ENCODE peak calls at places on chromosome 11, in eight cellular contexts. One of them, this sample, is unnamed.

GRCh38 chr11:126268361-126268707 is 361 bp downstream of the SRPRA start:
- DNase-seq in M059J: no peak
- DNase-seq in heart right ventricle: no peak
- DNase-seq in tibial nerve: no peak
- DNase-seq in activated CD4-positive, alpha-beta T cell treated with anti-CD3 and anti-CD28 coated beads, Interleukin-2, amount 50 U/mL, for 24 hours: no peak
- DNase-seq in amniotic stem cell: no peak
- DNase-seq in IMR-90: no peak
- DNase-seq in stimulated activated naive CD8-positive, alpha-beta T cell treated with anti-CD3 and anti-CD28 coated beads, Interleukin-15, Interleukin-2, amounts not matched to agents 100 U/mL and 50 U/mL, for 24 hours: no peak
- DNase-seq in this sample: no peak

GRCh38 chr11:45473491-45473890 is 187.3 kb upstream of the SYT13 start:
- DNase-seq in M059J: no peak
- DNase-seq in heart right ventricle: no peak
- DNase-seq in tibial nerve: no peak
- DNase-seq in activated CD4-positive, alpha-beta T cell treated with anti-CD3 and anti-CD28 coated beads, Interleukin-2, amount 50 U/mL, for 24 hours: no peak
- DNase-seq in amniotic stem cell: no peak
- DNase-seq in IMR-90: no peak
- DNase-seq in stimulated activated naive CD8-positive, alpha-beta T cell treated with anti-CD3 and anti-CD28 coated beads, Interleukin-15, Interleukin-2, amounts not matched to agents 100 U/mL and 50 U/mL, for 24 hours: no peak
- DNase-seq in this sample: no peak

GRCh38 chr11:84794663-84795443 is 832.3 kb downstream of the DLG2 start:
- DNase-seq in M059J: no peak
- DNase-seq in heart right ventricle: no peak
- DNase-seq in tibial nerve: no peak
- DNase-seq in activated CD4-positive, alpha-beta T cell treated with anti-CD3 and anti-CD28 coated beads, Interleukin-2, amount 50 U/mL, for 24 hours: no peak
- DNase-seq in amniotic stem cell: no peak
- DNase-seq in IMR-90: no peak
- DNase-seq in stimulated activated naive CD8-positive, alpha-beta T cell treated with anti-CD3 and anti-CD28 coated beads, Interleukin-15, Interleukin-2, amounts not matched to agents 100 U/mL and 50 U/mL, for 24 hours: no peak
- DNase-seq in this sample: no peak

GRCh38 chr11:21564813-21565212 is 628.1 kb upstream of the ANO5 start:
- DNase-seq in M059J: peak; percentile 2
- DNase-seq in heart right ventricle: no peak
- DNase-seq in tibial nerve: no peak
- DNase-seq in activated CD4-positive, alpha-beta T cell treated with anti-CD3 and anti-CD28 coated beads, Interleukin-2, amount 50 U/mL, for 24 hours: no peak
- DNase-seq in amniotic stem cell: no peak
- DNase-seq in IMR-90: no peak
- DNase-seq in stimulated activated naive CD8-positive, alpha-beta T cell treated with anti-CD3 and anti-CD28 coated beads, Interleukin-15, Interleukin-2, amounts not matched to agents 100 U/mL and 50 U/mL, for 24 hours: no peak
- DNase-seq in this sample: no peak

GRCh38 chr11:105577645-105578044 is 32.2 kb upstream of the GRIA4 start:
- DNase-seq in M059J: peak; percentile 5
- DNase-seq in heart right ventricle: no peak
- DNase-seq in tibial nerve: no peak
- DNase-seq in activated CD4-positive, alpha-beta T cell treated with anti-CD3 and anti-CD28 coated beads, Interleukin-2, amount 50 U/mL, for 24 hours: no peak
- DNase-seq in amniotic stem cell: no peak
- DNase-seq in IMR-90: peak; percentile 37
- DNase-seq in stimulated activated naive CD8-positive, alpha-beta T cell treated with anti-CD3 and anti-CD28 coated beads, Interleukin-15, Interleukin-2, amounts not matched to agents 100 U/mL and 50 U/mL, for 24 hours: no peak
- DNase-seq in this sample: peak; percentile 25

GRCh38 chr11:124656759-124657627 is 16.5 kb downstream of the SIAE start:
- DNase-seq in M059J: no peak
- DNase-seq in heart right ventricle: no peak
- DNase-seq in tibial nerve: no peak
- DNase-seq in activated CD4-positive, alpha-beta T cell treated with anti-CD3 and anti-CD28 coated beads, Interleukin-2, amount 50 U/mL, for 24 hours: no peak
- DNase-seq in amniotic stem cell: no peak
- DNase-seq in IMR-90: peak; percentile 66
- DNase-seq in stimulated activated naive CD8-positive, alpha-beta T cell treated with anti-CD3 and anti-CD28 coated beads, Interleukin-15, Interleukin-2, amounts not matched to agents 100 U/mL and 50 U/mL, for 24 hours: no peak
- DNase-seq in this sample: no peak

GRCh38 chr11:122743949-122744876 is 88.7 kb downstream of the UBASH3B start:
- DNase-seq in M059J: no peak
- DNase-seq in heart right ventricle: no peak
- DNase-seq in tibial nerve: peak; percentile 29
- DNase-seq in activated CD4-positive, alpha-beta T cell treated with anti-CD3 and anti-CD28 coated beads, Interleukin-2, amount 50 U/mL, for 24 hours: peak; percentile 90
- DNase-seq in amniotic stem cell: no peak
- DNase-seq in IMR-90: no peak
- DNase-seq in stimulated activated naive CD8-positive, alpha-beta T cell treated with anti-CD3 and anti-CD28 coated beads, Interleukin-15, Interleukin-2, amounts not matched to agents 100 U/mL and 50 U/mL, for 24 hours: peak; percentile 84
- DNase-seq in this sample: peak; percentile 34

GRCh38 chr11:44814881-44815592 is 88.3 kb downstream of the TSPAN18 start:
- DNase-seq in M059J: peak; percentile 57
- DNase-seq in heart right ventricle: no peak
- DNase-seq in tibial nerve: no peak
- DNase-seq in activated CD4-positive, alpha-beta T cell treated with anti-CD3 and anti-CD28 coated beads, Interleukin-2, amount 50 U/mL, for 24 hours: no peak
- DNase-seq in amniotic stem cell: no peak
- DNase-seq in IMR-90: peak; percentile 35
- DNase-seq in stimulated activated naive CD8-positive, alpha-beta T cell treated with anti-CD3 and anti-CD28 coated beads, Interleukin-15, Interleukin-2, amounts not matched to agents 100 U/mL and 50 U/mL, for 24 hours: no peak
- DNase-seq in this sample: peak; percentile 21

GRCh38 chr11:35943294-35943693 is 568 bp upstream of the LDLRAD3 start:
- DNase-seq in M059J: no peak
- DNase-seq in heart right ventricle: no peak
- DNase-seq in tibial nerve: no peak
- DNase-seq in activated CD4-positive, alpha-beta T cell treated with anti-CD3 and anti-CD28 coated beads, Interleukin-2, amount 50 U/mL, for 24 hours: no peak
- DNase-seq in amniotic stem cell: no peak
- DNase-seq in IMR-90: no peak
- DNase-seq in stimulated activated naive CD8-positive, alpha-beta T cell treated with anti-CD3 and anti-CD28 coated beads, Interleukin-15, Interleukin-2, amounts not matched to agents 100 U/mL and 50 U/mL, for 24 hours: no peak
- DNase-seq in this sample: no peak

GRCh38 chr11:12526789-12527188 is 147.4 kb upstream of the TEAD1 start:
- DNase-seq in M059J: peak; percentile 68
- DNase-seq in heart right ventricle: no peak
- DNase-seq in tibial nerve: no peak
- DNase-seq in activated CD4-positive, alpha-beta T cell treated with anti-CD3 and anti-CD28 coated beads, Interleukin-2, amount 50 U/mL, for 24 hours: no peak
- DNase-seq in amniotic stem cell: no peak
- DNase-seq in IMR-90: peak; percentile 82
- DNase-seq in stimulated activated naive CD8-positive, alpha-beta T cell treated with anti-CD3 and anti-CD28 coated beads, Interleukin-15, Interleukin-2, amounts not matched to agents 100 U/mL and 50 U/mL, for 24 hours: no peak
- DNase-seq in this sample: peak; percentile 34

GRCh38 chr11:64583296-64584262 is 7.4 kb upstream of the SLC22A12 start:
- DNase-seq in M059J: peak; percentile 29
- DNase-seq in heart right ventricle: no peak
- DNase-seq in tibial nerve: no peak
- DNase-seq in activated CD4-positive, alpha-beta T cell treated with anti-CD3 and anti-CD28 coated beads, Interleukin-2, amount 50 U/mL, for 24 hours: no peak
- DNase-seq in amniotic stem cell: no peak
- DNase-seq in IMR-90: no peak
- DNase-seq in stimulated activated naive CD8-positive, alpha-beta T cell treated with anti-CD3 and anti-CD28 coated beads, Interleukin-15, Interleukin-2, amounts not matched to agents 100 U/mL and 50 U/mL, for 24 hours: no peak
- DNase-seq in this sample: no peak

GRCh38 chr11:108854366-108854765 is 189.5 kb downstream of the DDX10 start:
- DNase-seq in M059J: peak; percentile 32
- DNase-seq in heart right ventricle: no peak
- DNase-seq in tibial nerve: no peak
- DNase-seq in activated CD4-positive, alpha-beta T cell treated with anti-CD3 and anti-CD28 coated beads, Interleukin-2, amount 50 U/mL, for 24 hours: no peak
- DNase-seq in amniotic stem cell: no peak
- DNase-seq in IMR-90: no peak
- DNase-seq in stimulated activated naive CD8-positive, alpha-beta T cell treated with anti-CD3 and anti-CD28 coated beads, Interleukin-15, Interleukin-2, amounts not matched to agents 100 U/mL and 50 U/mL, for 24 hours: no peak
- DNase-seq in this sample: no peak

GRCh38 chr11:117828641-117829368 is 4.3 kb upstream of the FXYD2 start:
- DNase-seq in M059J: peak; percentile 57
- DNase-seq in heart right ventricle: peak; percentile 54
- DNase-seq in tibial nerve: no peak
- DNase-seq in activated CD4-positive, alpha-beta T cell treated with anti-CD3 and anti-CD28 coated beads, Interleukin-2, amount 50 U/mL, for 24 hours: peak; percentile 78
- DNase-seq in amniotic stem cell: no peak
- DNase-seq in IMR-90: peak; percentile 76
- DNase-seq in stimulated activated naive CD8-positive, alpha-beta T cell treated with anti-CD3 and anti-CD28 coated beads, Interleukin-15, Interleukin-2, amounts not matched to agents 100 U/mL and 50 U/mL, for 24 hours: peak; percentile 95
- DNase-seq in this sample: peak; percentile 55

GRCh38 chr11:30454108-30454507 is 131.2 kb downstream of the ARL14EP start:
- DNase-seq in M059J: no peak
- DNase-seq in heart right ventricle: no peak
- DNase-seq in tibial nerve: no peak
- DNase-seq in activated CD4-positive, alpha-beta T cell treated with anti-CD3 and anti-CD28 coated beads, Interleukin-2, amount 50 U/mL, for 24 hours: no peak
- DNase-seq in amniotic stem cell: no peak
- DNase-seq in IMR-90: no peak
- DNase-seq in stimulated activated naive CD8-positive, alpha-beta T cell treated with anti-CD3 and anti-CD28 coated beads, Interleukin-15, Interleukin-2, amounts not matched to agents 100 U/mL and 50 U/mL, for 24 hours: no peak
- DNase-seq in this sample: no peak

GRCh38 chr11:27039873-27040272 is 742 bp upstream of the BBOX1 start:
- DNase-seq in M059J: no peak
- DNase-seq in heart right ventricle: no peak
- DNase-seq in tibial nerve: no peak
- DNase-seq in activated CD4-positive, alpha-beta T cell treated with anti-CD3 and anti-CD28 coated beads, Interleukin-2, amount 50 U/mL, for 24 hours: no peak
- DNase-seq in amniotic stem cell: no peak
- DNase-seq in IMR-90: no peak
- DNase-seq in stimulated activated naive CD8-positive, alpha-beta T cell treated with anti-CD3 and anti-CD28 coated beads, Interleukin-15, Interleukin-2, amounts not matched to agents 100 U/mL and 50 U/mL, for 24 hours: no peak
- DNase-seq in this sample: no peak

GRCh38 chr11:62694455-62695167 is 5.3 kb upstream of the LRRN4CL start:
- DNase-seq in M059J: peak; percentile 72
- DNase-seq in heart right ventricle: peak; percentile 84
- DNase-seq in tibial nerve: peak; percentile 90
- DNase-seq in activated CD4-positive, alpha-beta T cell treated with anti-CD3 and anti-CD28 coated beads, Interleukin-2, amount 50 U/mL, for 24 hours: peak; percentile 56
- DNase-seq in amniotic stem cell: peak; percentile 42
- DNase-seq in IMR-90: peak; percentile 82
- DNase-seq in stimulated activated naive CD8-positive, alpha-beta T cell treated with anti-CD3 and anti-CD28 coated beads, Interleukin-15, Interleukin-2, amounts not matched to agents 100 U/mL and 50 U/mL, for 24 hours: peak; percentile 82
- DNase-seq in this sample: no peak

GRCh38 chr11:119509969-119510401 is 87.0 kb upstream of the THY1 start:
- DNase-seq in M059J: peak; percentile 59
- DNase-seq in heart right ventricle: no peak
- DNase-seq in tibial nerve: no peak
- DNase-seq in activated CD4-positive, alpha-beta T cell treated with anti-CD3 and anti-CD28 coated beads, Interleukin-2, amount 50 U/mL, for 24 hours: no peak
- DNase-seq in amniotic stem cell: peak; percentile 67
- DNase-seq in IMR-90: peak; percentile 92
- DNase-seq in stimulated activated naive CD8-positive, alpha-beta T cell treated with anti-CD3 and anti-CD28 coated beads, Interleukin-15, Interleukin-2, amounts not matched to agents 100 U/mL and 50 U/mL, for 24 hours: peak; percentile 43
- DNase-seq in this sample: peak; percentile 77

GRCh38 chr11:1458340-1459218 is 28.0 kb downstream of the MOB2 start:
- DNase-seq in M059J: no peak
- DNase-seq in heart right ventricle: peak; percentile 49
- DNase-seq in tibial nerve: peak; percentile 57
- DNase-seq in activated CD4-positive, alpha-beta T cell treated with anti-CD3 and anti-CD28 coated beads, Interleukin-2, amount 50 U/mL, for 24 hours: no peak
- DNase-seq in amniotic stem cell: no peak
- DNase-seq in IMR-90: peak; percentile 2
- DNase-seq in stimulated activated naive CD8-positive, alpha-beta T cell treated with anti-CD3 and anti-CD28 coated beads, Interleukin-15, Interleukin-2, amounts not matched to agents 100 U/mL and 50 U/mL, for 24 hours: no peak
- DNase-seq in this sample: no peak

GRCh38 chr11:102794382-102794781 is 3.6 kb downstream of the MMP1 start:
- DNase-seq in M059J: peak; percentile 63
- DNase-seq in heart right ventricle: no peak
- DNase-seq in tibial nerve: no peak
- DNase-seq in activated CD4-positive, alpha-beta T cell treated with anti-CD3 and anti-CD28 coated beads, Interleukin-2, amount 50 U/mL, for 24 hours: no peak
- DNase-seq in amniotic stem cell: no peak
- DNase-seq in IMR-90: peak; percentile 50
- DNase-seq in stimulated activated naive CD8-positive, alpha-beta T cell treated with anti-CD3 and anti-CD28 coated beads, Interleukin-15, Interleukin-2, amounts not matched to agents 100 U/mL and 50 U/mL, for 24 hours: peak; percentile 19
- DNase-seq in this sample: no peak

GRCh38 chr11:66334605-66335442 is 1.4 kb downstream of the RIN1 start:
- DNase-seq in M059J: no peak
- DNase-seq in heart right ventricle: no peak
- DNase-seq in tibial nerve: no peak
- DNase-seq in activated CD4-positive, alpha-beta T cell treated with anti-CD3 and anti-CD28 coated beads, Interleukin-2, amount 50 U/mL, for 24 hours: no peak
- DNase-seq in amniotic stem cell: no peak
- DNase-seq in IMR-90: no peak
- DNase-seq in stimulated activated naive CD8-positive, alpha-beta T cell treated with anti-CD3 and anti-CD28 coated beads, Interleukin-15, Interleukin-2, amounts not matched to agents 100 U/mL and 50 U/mL, for 24 hours: no peak
- DNase-seq in this sample: no peak

GRCh38 chr11:130211781-130212401 is 52.3 kb downstream of the ST14 start:
- DNase-seq in M059J: no peak
- DNase-seq in heart right ventricle: no peak
- DNase-seq in tibial nerve: no peak
- DNase-seq in activated CD4-positive, alpha-beta T cell treated with anti-CD3 and anti-CD28 coated beads, Interleukin-2, amount 50 U/mL, for 24 hours: no peak
- DNase-seq in amniotic stem cell: no peak
- DNase-seq in IMR-90: no peak
- DNase-seq in stimulated activated naive CD8-positive, alpha-beta T cell treated with anti-CD3 and anti-CD28 coated beads, Interleukin-15, Interleukin-2, amounts not matched to agents 100 U/mL and 50 U/mL, for 24 hours: no peak
- DNase-seq in this sample: no peak

GRCh38 chr11:70661763-70662501 is 263.6 kb downstream of the CTTN start:
- DNase-seq in M059J: peak; percentile 3
- DNase-seq in heart right ventricle: no peak
- DNase-seq in tibial nerve: no peak
- DNase-seq in activated CD4-positive, alpha-beta T cell treated with anti-CD3 and anti-CD28 coated beads, Interleukin-2, amount 50 U/mL, for 24 hours: no peak
- DNase-seq in amniotic stem cell: no peak
- DNase-seq in IMR-90: peak; percentile 43
- DNase-seq in stimulated activated naive CD8-positive, alpha-beta T cell treated with anti-CD3 and anti-CD28 coated beads, Interleukin-15, Interleukin-2, amounts not matched to agents 100 U/mL and 50 U/mL, for 24 hours: no peak
- DNase-seq in this sample: peak; percentile 4

GRCh38 chr11:95084509-95084908 is 5.1 kb upstream of the ENDOD1 start:
- DNase-seq in M059J: no peak
- DNase-seq in heart right ventricle: no peak
- DNase-seq in tibial nerve: no peak
- DNase-seq in activated CD4-positive, alpha-beta T cell treated with anti-CD3 and anti-CD28 coated beads, Interleukin-2, amount 50 U/mL, for 24 hours: peak; percentile 63
- DNase-seq in amniotic stem cell: no peak
- DNase-seq in IMR-90: peak; percentile 55
- DNase-seq in stimulated activated naive CD8-positive, alpha-beta T cell treated with anti-CD3 and anti-CD28 coated beads, Interleukin-15, Interleukin-2, amounts not matched to agents 100 U/mL and 50 U/mL, for 24 hours: peak; percentile 54
- DNase-seq in this sample: no peak

GRCh38 chr11:57675176-57675941 is 7.4 kb downstream of the ZDHHC5 start:
- DNase-seq in M059J: no peak
- DNase-seq in heart right ventricle: no peak
- DNase-seq in tibial nerve: no peak
- DNase-seq in activated CD4-positive, alpha-beta T cell treated with anti-CD3 and anti-CD28 coated beads, Interleukin-2, amount 50 U/mL, for 24 hours: no peak
- DNase-seq in amniotic stem cell: no peak
- DNase-seq in IMR-90: no peak
- DNase-seq in stimulated activated naive CD8-positive, alpha-beta T cell treated with anti-CD3 and anti-CD28 coated beads, Interleukin-15, Interleukin-2, amounts not matched to agents 100 U/mL and 50 U/mL, for 24 hours: no peak
- DNase-seq in this sample: no peak

GRCh38 chr11:31651822-31652221 is 142.3 kb downstream of the ELP4 start:
- DNase-seq in M059J: no peak
- DNase-seq in heart right ventricle: no peak
- DNase-seq in tibial nerve: no peak
- DNase-seq in activated CD4-positive, alpha-beta T cell treated with anti-CD3 and anti-CD28 coated beads, Interleukin-2, amount 50 U/mL, for 24 hours: no peak
- DNase-seq in amniotic stem cell: no peak
- DNase-seq in IMR-90: no peak
- DNase-seq in stimulated activated naive CD8-positive, alpha-beta T cell treated with anti-CD3 and anti-CD28 coated beads, Interleukin-15, Interleukin-2, amounts not matched to agents 100 U/mL and 50 U/mL, for 24 hours: no peak
- DNase-seq in this sample: no peak

GRCh38 chr11:23974046-23974445 is 522.8 kb upstream of the LUZP2 start:
- DNase-seq in M059J: no peak
- DNase-seq in heart right ventricle: no peak
- DNase-seq in tibial nerve: no peak
- DNase-seq in activated CD4-positive, alpha-beta T cell treated with anti-CD3 and anti-CD28 coated beads, Interleukin-2, amount 50 U/mL, for 24 hours: no peak
- DNase-seq in amniotic stem cell: no peak
- DNase-seq in IMR-90: no peak
- DNase-seq in stimulated activated naive CD8-positive, alpha-beta T cell treated with anti-CD3 and anti-CD28 coated beads, Interleukin-15, Interleukin-2, amounts not matched to agents 100 U/mL and 50 U/mL, for 24 hours: no peak
- DNase-seq in this sample: no peak

GRCh38 chr11:73995247-73995646 is 12.6 kb upstream of the UCP2 start:
- DNase-seq in M059J: peak; percentile 44
- DNase-seq in heart right ventricle: no peak
- DNase-seq in tibial nerve: no peak
- DNase-seq in activated CD4-positive, alpha-beta T cell treated with anti-CD3 and anti-CD28 coated beads, Interleukin-2, amount 50 U/mL, for 24 hours: no peak
- DNase-seq in amniotic stem cell: no peak
- DNase-seq in IMR-90: peak; percentile 16
- DNase-seq in stimulated activated naive CD8-positive, alpha-beta T cell treated with anti-CD3 and anti-CD28 coated beads, Interleukin-15, Interleukin-2, amounts not matched to agents 100 U/mL and 50 U/mL, for 24 hours: no peak
- DNase-seq in this sample: no peak

This sample was measured in skeletal muscle cell.